ENCODE peak calls at places on chromosome 5, in seven cellular contexts. A, E, B, Y, U, O and G are unnamed samples.

GRCh38 chr5:111948517-111948916 is 191.5 kb upstream of the NREP start:
- DNase-seq in Y (peak), A (no peak), U (peak), E (peak), O (peak), B (no peak), G (no peak)

GRCh38 chr5:59317023-59317771 is 576.3 kb downstream of the PDE4D start:
- DNase-seq in B (peak), O (peak), U (peak), Y (peak), E (peak), A (no peak), G (no peak)

GRCh38 chr5:110054240-110054639 is 364.5 kb downstream of the MAN2A1 start:
- DNase-seq in B (peak), U (peak), A (no peak), Y (peak), O (peak), E (peak), G (peak)

GRCh38 chr5:124909734-124910133 is 163.3 kb upstream of the ZNF608 start:
- DNase-seq in E (no peak), A (no peak), Y (no peak), O (no peak), U (no peak), B (no peak), G (no peak)

GRCh38 chr5:64074533-64074932 is 91.1 kb upstream of the RNF180 start:
- DNase-seq in A (peak), B (peak), U (peak), Y (peak), E (peak), O (peak), G (peak)

GRCh38 chr5:73306741-73307275 is 133.8 kb downstream of the TMEM174 start:
- DNase-seq in U (no peak), A (no peak), E (peak), O (peak), B (no peak), Y (no peak), G (no peak)

GRCh38 chr5:156367602-156368001 is 40.6 kb downstream of the SGCD start:
- DNase-seq in B (peak), E (peak), U (peak), O (peak), A (no peak), Y (no peak), G (no peak)

GRCh38 chr5:71620630-71621029 is 33.5 kb downstream of the MCCC2 start:
- DNase-seq in E (no peak), O (no peak), B (no peak), Y (no peak), U (no peak), A (no peak), G (no peak)

GRCh38 chr5:72130342-72130741 is 23.1 kb downstream of the MAP1B start:
- DNase-seq in E (peak), B (no peak), O (peak), Y (no peak), A (no peak), U (peak), G (no peak)

GRCh38 chr5:149791881-149792280 is 61.8 kb downstream of the PPARGC1B start:
- DNase-seq in B (no peak), A (no peak), U (no peak), Y (no peak), E (no peak), O (no peak), G (no peak)

GRCh38 chr5:151580239-151580638 is 10.9 kb downstream of the FAT2 start:
- DNase-seq in O (peak), B (no peak), E (no peak), A (no peak), U (no peak), Y (no peak), G (no peak)

GRCh38 chr5:144460608-144461007 is 289.9 kb downstream of the KCTD16 start:
- DNase-seq in E (no peak), A (no peak), U (peak), Y (no peak), B (no peak), O (no peak), G (no peak)

GRCh38 chr5:151480384-151480783 is 33.0 kb downstream of the SLC36A1 start:
- DNase-seq in Y (no peak), B (no peak), U (peak), O (peak), E (peak), A (no peak), G (no peak)

GRCh38 chr5:5331838-5332237 is 90.6 kb upstream of the ICE1 start:
- DNase-seq in U (no peak), Y (no peak), E (no peak), O (no peak), B (no peak), A (no peak), G (no peak)

GRCh38 chr5:61449756-61450155 is 117.7 kb downstream of the ZSWIM6 start:
- DNase-seq in A (no peak), E (no peak), U (no peak), Y (peak), O (peak), B (no peak), G (no peak)

GRCh38 chr5:172283020-172283861 is at the start of gene UBTD2:
- DNase-seq in A (peak), O (peak), Y (peak), E (peak), B (peak), U (peak), G (peak)

GRCh38 chr5:18745591-18745987 is 1111.3 kb downstream of the TAF11L14 start:
- DNase-seq in E (no peak), Y (peak), U (no peak), B (no peak), O (no peak), A (peak), G (peak)

GRCh38 chr5:16803831-16804230 is 132.3 kb downstream of the MYO10 start:
- DNase-seq in E (no peak), Y (no peak), B (no peak), A (no peak), U (no peak), O (peak), G (no peak)

GRCh38 chr5:55773057-55773456 is 35.2 kb downstream of the DDX4 start:
- DNase-seq in A (no peak), U (peak), B (no peak), Y (peak), O (no peak), E (peak), G (no peak)

GRCh38 chr5:87164409-87164808 is 103.3 kb upstream of the RASA1 start:
- DNase-seq in E (peak), B (no peak), A (no peak), O (no peak), Y (peak), U (no peak), G (no peak)

GRCh38 chr5:168706655-168707069 is 127.5 kb upstream of the PANK3 start:
- DNase-seq in O (peak), E (peak), A (peak), U (peak), Y (peak), B (peak), G (peak)

GRCh38 chr5:10702040-10702629 is 58.9 kb downstream of the DAP start:
- DNase-seq in B (no peak), A (no peak), U (peak), E (peak), O (peak), Y (peak), G (no peak)

GRCh38 chr5:67209141-67209771 is 12.7 kb upstream of the CD180 start:
- DNase-seq in O (peak), A (peak), B (peak), E (peak), Y (peak), U (peak), G (peak)

GRCh38 chr5:149452007-149452664 is 73.0 kb upstream of the IL17B start:
- DNase-seq in Y (no peak), B (peak), A (no peak), E (peak), U (peak), O (peak), G (no peak)

GRCh38 chr5:1783214-1783551 is 16.5 kb downstream of the MRPL36 start:
- DNase-seq in Y (no peak), U (no peak), A (no peak), E (no peak), B (no peak), O (no peak), G (peak)

GRCh38 chr5:151022511-151023018 is 2.2 kb downstream of the GPX3 start:
- DNase-seq in O (peak), B (no peak), Y (peak), A (no peak), U (no peak), E (no peak), G (no peak)

DNA sequence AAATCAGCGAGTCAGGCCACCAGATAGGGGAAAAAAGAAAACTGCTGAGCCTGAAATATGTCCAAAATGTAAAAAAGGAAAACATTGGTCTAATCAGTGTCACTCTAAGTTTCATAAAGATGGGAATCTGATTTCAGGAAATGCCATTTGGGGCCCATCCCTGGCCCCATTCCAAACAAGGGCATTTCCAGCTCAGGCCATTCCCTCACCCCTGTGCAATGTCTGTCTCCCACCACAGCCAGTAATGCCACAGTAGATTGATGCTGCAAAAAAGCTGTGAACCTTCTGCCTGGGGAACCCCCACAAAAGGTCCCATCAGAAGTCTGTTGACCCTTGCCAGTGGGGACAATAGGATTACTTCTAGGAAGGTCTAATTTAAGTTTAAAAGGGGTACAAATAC is 199.6 kb downstream of the YTHDC2 start:
- DNase-seq in Y (no peak), B (no peak), E (no peak), A (no peak), O (no peak), U (no peak), G (no peak)
- H3K4me2 ChIP-seq in Y (no peak), B (no peak), E (no peak), A (no peak), O (no peak), U (no peak), G (no peak)

GRCh38 chr5:146513462-146513861 is 2.5 kb downstream of the GPR151 start:
- DNase-seq in Y (no peak), U (no peak), E (no peak), B (no peak), O (no peak), A (no peak), G (no peak)
- H3K4me2 ChIP-seq in Y (no peak), U (no peak), E (no peak), B (no peak), O (no peak), A (no peak), G (no peak)

GRCh38 chr5:76331139-76331538 is 71.9 kb upstream of the IQGAP2 start:
- DNase-seq in A (no peak), E (no peak), B (peak), O (no peak), U (no peak), Y (no peak), G (no peak)

GRCh38 chr5:76326559-76327351 is 76.3 kb upstream of the IQGAP2 start:
- DNase-seq in E (no peak), A (no peak), Y (no peak), B (peak), O (no peak), U (no peak), G (no peak)

GRCh38 chr5:76332620-76333170 is 70.4 kb upstream of the IQGAP2 start:
- DNase-seq in O (no peak), B (no peak), A (no peak), E (no peak), U (no peak), Y (no peak), G (no peak)

GRCh38 chr5:76332102-76332501 is 71.0 kb upstream of the IQGAP2 start:
- DNase-seq in B (no peak), E (no peak), Y (no peak), A (no peak), U (no peak), O (no peak), G (no peak)

DNA sequence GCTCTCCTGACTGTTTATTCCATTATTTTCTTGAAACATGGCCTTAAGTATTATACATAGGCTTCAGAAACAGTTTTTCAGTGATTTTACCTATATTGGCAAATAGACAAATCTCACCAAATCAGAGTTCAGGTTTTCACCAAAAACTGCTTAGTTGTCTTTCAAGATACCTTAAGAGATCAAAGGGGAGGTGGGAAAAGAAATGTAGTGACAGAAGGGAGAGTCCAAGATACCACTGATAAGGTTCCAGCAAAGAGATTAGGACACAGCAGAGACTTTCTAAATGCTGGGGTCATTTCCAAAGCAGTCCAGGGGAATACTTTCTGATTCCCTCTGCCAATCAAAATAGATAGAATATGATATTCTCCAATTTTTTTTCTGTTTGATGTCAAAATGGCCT is 73.7 kb upstream of the IQGAP2 start:
- DNase-seq in E (no peak), U (no peak), Y (no peak), B (no peak), O (no peak), A (no peak), G (no peak)
- H3K4me2 ChIP-seq in E (no peak), U (no peak), Y (no peak), B (no peak), O (no peak), A (no peak), G (no peak)

DNA sequence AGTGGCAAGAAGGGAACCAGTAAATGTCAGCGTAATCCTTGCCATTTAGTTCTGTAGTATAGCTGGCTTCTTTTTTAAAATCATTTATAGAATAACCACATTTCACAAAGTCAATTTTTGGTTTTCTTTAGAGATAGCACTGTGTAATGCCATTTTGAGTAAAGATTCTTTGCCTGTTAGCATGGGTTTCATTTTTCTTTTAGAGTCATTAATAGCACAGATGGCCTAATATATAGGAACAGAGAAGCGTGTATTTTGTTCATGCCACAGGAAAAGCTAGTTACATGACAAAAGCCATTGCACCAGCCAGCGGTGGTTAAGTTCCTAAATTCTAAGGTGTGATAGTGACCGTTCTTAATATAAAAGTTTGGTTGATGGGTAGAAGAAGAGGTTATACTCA is 1363.9 kb downstream of the MAT2B start:
- DNase-seq in A (no peak), U (no peak), B (no peak), E (no peak), O (no peak), Y (no peak), G (no peak)
- H3K4me2 ChIP-seq in A (no peak), U (no peak), B (no peak), E (no peak), O (no peak), Y (no peak), G (no peak)

DNA sequence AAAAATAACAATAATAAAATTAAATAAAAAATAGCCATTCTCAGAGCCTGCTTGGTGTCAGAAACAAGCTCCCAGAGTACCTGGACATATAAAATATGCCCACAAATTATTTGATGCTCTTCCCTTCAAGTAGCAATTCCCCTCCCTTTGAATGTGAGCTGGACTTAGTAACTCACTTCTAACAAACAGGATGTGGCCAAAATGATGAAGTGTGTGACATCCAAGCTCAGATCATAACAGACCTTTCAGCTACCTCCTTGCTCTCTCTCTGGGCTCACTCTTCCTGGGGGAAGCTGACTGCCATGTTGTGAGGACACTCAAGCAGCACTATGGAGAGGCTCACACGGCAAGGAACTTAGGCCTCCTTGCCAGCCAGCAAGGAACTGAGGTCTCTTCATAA is 69.0 kb downstream of the SPRY4 start:
- DNase-seq in A (no peak), Y (no peak), O (no peak), U (no peak), B (no peak), E (peak), G (no peak)
- H3K4me2 ChIP-seq in A (no peak), Y (no peak), O (no peak), U (no peak), B (no peak), E (no peak), G (no peak)